ENCODE peak calls at places on chromosomes 6 and 20, in six cellular contexts. X is transverse colon, B is breast epithelium, P is pancreas, Z is mesendoderm, J is DND-41. C is an unnamed sample.

GRCh38 chr6:105401247-105402089 is 1.4 kb downstream of the PREP start:
- DNase-seq in X (no peak), B (no peak), P (no peak), Z (no peak), J (no peak), C (no peak)

GRCh38 chr6:113630365-113630737 is 226.8 kb upstream of the MARCKS start:
- DNase-seq in X (no peak), B (no peak), P (no peak), Z (no peak), J (no peak), C (no peak)

GRCh38 chr20:25059487-25059820 is 1.5 kb upstream of the ACSS1 start:
- DNase-seq in X (no peak), B (no peak), P (no peak), Z (no peak), J (no peak), C (no peak)

GRCh38 chr6:4969609-4970285 is 34.1 kb downstream of the RPP40 start:
- DNase-seq in X (no peak), B (no peak), P (no peak), Z (no peak), J (no peak), C (no peak)

GRCh38 chr20:22578221-22579118 is 5.9 kb downstream of the FOXA2 start:
- DNase-seq in X (peak), B (no peak), P (peak), Z (peak), J (no peak), C (no peak)

GRCh38 chr6:91664327-91664959 is 1077.6 kb upstream of the MAP3K7 start:
- DNase-seq in X (no peak), B (no peak), P (no peak), Z (no peak), J (no peak), C (no peak)

GRCh38 chr6:5132741-5133140 is 47.6 kb downstream of the PPP1R3G start:
- DNase-seq in X (peak), B (no peak), P (peak), Z (peak), J (no peak), C (no peak)

GRCh38 chr6:124962617-124963415 is 579 bp downstream of the RNF217 start:
- DNase-seq in X (peak), B (no peak), P (peak), Z (peak), J (no peak), C (no peak)

GRCh38 chr6:168407842-168408241 is 33.1 kb upstream of the SMOC2 start:
- DNase-seq in X (no peak), B (no peak), P (no peak), Z (no peak), J (no peak), C (no peak)

GRCh38 chr6:36682328-36683144 is 4.0 kb downstream of the CDKN1A start:
- DNase-seq in X (peak), B (peak), P (peak), Z (peak), J (peak), C (peak)

GRCh38 chr6:20438462-20439070 is 36.9 kb downstream of the E2F3 start:
- DNase-seq in X (no peak), B (no peak), P (no peak), Z (no peak), J (no peak), C (no peak)

DNA sequence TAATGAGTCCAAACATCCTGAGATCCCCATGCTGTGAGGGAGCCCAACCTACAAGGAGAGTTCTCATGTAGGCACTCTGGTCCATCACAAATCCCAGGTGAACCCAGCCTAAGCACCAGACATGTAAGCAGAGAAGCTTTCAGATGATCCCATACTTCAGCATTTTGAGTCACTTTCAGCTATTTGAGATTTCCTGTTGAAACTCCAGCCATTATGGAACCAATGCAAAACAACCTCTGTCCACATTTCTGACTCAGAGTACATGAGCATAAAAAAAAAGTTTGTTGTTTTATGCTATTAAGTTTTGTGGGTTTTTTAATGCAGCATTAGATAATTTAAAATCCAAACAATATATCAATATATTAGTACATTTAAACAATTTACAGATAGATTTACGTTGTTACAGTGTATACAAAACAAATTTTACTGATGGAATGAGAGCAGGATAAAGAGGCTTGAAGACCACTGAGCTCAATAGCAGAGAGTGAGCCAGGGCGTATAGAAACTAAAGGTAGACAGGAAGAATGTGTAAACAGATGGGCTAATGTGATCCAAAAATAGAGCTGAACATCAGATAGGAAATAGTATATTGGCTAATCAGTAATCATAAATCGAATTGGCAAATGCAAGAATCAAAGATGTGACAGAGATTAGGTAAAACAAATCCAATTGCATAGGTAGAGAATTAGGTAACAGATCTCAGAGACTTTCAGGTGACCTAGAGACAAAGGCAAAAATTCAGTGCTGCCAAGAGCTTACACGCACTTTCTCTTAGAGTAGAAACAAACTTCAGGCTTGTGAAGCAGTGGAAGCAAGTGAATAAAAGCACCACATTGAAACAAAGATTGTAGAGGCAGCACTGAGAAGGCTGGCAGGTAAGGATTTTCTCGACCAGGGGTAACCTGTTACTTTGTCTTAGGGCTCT is 36.2 kb upstream of the PLCB1 start:
- DNase-seq in X (no peak), B (no peak), P (no peak), Z (no peak), J (no peak), C (no peak)
- H3K27ac ChIP-seq in X (no peak), B (no peak), P (no peak), Z (no peak), J (no peak), C (no peak)

GRCh38 chr20:51484141-51484815 is 58.2 kb downstream of the NFATC2 start:
- DNase-seq in X (no peak), B (no peak), P (no peak), Z (no peak), J (no peak), C (no peak)

GRCh38 chr20:51487076-51487475 is 55.4 kb downstream of the NFATC2 start:
- DNase-seq in X (no peak), B (no peak), P (no peak), Z (no peak), J (no peak), C (no peak)

GRCh38 chr20:51487525-51488279 is 54.8 kb downstream of the NFATC2 start:
- DNase-seq in X (no peak), B (no peak), P (no peak), Z (no peak), J (no peak), C (no peak)

GRCh38 chr20:51488331-51488730 is 54.2 kb downstream of the NFATC2 start:
- DNase-seq in X (no peak), B (no peak), P (no peak), Z (no peak), J (no peak), C (no peak)

GRCh38 chr20:51486197-51487005 is 56.1 kb downstream of the NFATC2 start:
- DNase-seq in X (no peak), B (no peak), P (no peak), Z (no peak), J (no peak), C (no peak)
- H3K4me3 ChIP-seq in X (no peak), B (no peak), P (no peak), Z (no peak), J (no peak), C (no peak)

GRCh38 chr6:117169060-117169635 is 96.2 kb upstream of the VGLL2 start:
- DNase-seq in X (no peak), B (no peak), P (no peak), Z (no peak), J (no peak), C (no peak)

GRCh38 chr6:117169781-117170281 is 95.5 kb upstream of the VGLL2 start:
- DNase-seq in X (no peak), B (no peak), P (no peak), Z (no peak), J (no peak), C (no peak)

DNA sequence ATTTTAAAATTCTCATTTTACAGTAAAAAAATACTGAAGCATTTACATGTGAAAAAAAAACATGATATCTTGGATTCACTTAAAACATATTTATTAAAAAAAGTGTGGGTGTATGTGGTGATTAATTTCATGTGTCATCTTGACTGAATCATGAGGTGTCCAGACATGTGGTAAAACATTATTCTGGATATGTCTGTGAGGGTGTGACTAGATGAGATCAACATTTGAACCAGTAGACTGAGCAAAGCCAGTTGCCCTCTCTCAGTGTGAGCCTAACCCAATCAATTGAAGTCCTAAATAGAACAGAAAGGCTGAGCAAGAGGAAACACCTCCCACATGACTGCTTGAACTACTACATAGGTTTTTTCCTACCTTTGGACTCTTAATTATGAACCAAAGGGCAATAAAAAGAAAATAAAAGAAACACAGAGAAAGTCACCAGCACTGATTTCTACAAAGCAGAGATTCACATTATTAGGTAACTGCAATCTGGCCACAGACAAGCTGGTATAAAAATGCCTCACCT is 90.5 kb upstream of the VGLL2 start:
- DNase-seq in X (no peak), B (no peak), P (no peak), Z (no peak), J (no peak), C (no peak)
- H3K27ac ChIP-seq in X (no peak), B (no peak), P (no peak), Z (no peak), J (no peak), C (no peak)

GRCh38 chr6:24777227-24777626 is 2.5 kb downstream of the GMNN start:
- DNase-seq in X (no peak), B (no peak), P (no peak), Z (no peak), J (no peak), C (no peak)

GRCh38 chr6:24778878-24779277 is 4.1 kb downstream of the GMNN start:
- DNase-seq in X (no peak), B (no peak), P (no peak), Z (no peak), J (no peak), C (no peak)

GRCh38 chr6:24780206-24780605 is 5.5 kb downstream of the GMNN start:
- DNase-seq in X (no peak), B (no peak), P (no peak), Z (no peak), J (no peak), C (no peak)

GRCh38 chr6:24779416-24779815 is 4.7 kb downstream of the GMNN start:
- DNase-seq in X (no peak), B (no peak), P (no peak), Z (no peak), J (no peak), C (no peak)

DNA sequence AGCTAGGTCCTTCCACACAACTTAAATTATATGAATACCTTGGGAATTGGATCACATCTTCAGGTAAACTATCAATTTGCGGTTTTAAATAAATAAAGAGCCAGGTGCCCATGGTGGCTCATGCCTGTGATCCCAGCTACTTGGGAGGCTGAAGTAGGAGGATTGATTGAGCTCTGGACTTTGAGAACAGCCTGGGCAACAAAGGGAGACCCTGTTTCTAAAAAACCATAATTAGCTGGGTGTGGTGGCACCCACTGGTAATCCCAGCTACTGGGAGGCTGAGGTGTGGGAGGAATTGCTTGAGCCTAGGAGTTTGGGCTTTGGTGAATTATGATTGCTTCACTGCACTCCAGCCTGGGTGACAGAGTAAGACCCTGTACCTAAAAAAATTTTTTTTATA is 3.4 kb downstream of the GMNN start:
- DNase-seq in X (no peak), B (no peak), P (no peak), Z (no peak), J (no peak), C (no peak)
- H3K4me3 ChIP-seq in X (no peak), B (no peak), P (peak), Z (no peak), J (peak), C (no peak)

DNA sequence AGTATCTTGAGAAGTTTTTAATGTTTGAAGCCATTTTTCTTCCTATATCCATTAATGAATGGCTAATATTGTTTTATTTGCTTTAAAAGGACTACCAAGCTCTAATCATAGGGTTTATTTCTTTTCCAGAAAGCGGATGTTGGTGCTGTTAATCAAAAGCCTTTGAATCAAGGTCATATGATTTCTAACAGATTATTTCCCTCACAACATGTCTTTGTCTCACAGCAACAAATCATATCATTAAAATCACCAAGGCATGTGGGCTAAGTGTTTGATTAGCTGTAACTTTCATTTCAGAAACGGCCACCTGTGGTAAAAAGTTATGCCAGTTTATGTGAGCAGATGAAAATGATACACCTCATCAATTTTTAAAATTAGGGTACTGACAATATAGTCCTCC is 21.7 kb downstream of the TRAF3IP2 start:
- DNase-seq in X (no peak), B (no peak), P (no peak), Z (no peak), J (no peak), C (no peak)
- H3K27ac ChIP-seq in X (peak), B (peak), P (no peak), Z (no peak), J (no peak), C (no peak)

GRCh38 chr20:32037929-32038328 is 14.1 kb upstream of the HCK start:
- DNase-seq in X (no peak), B (no peak), P (no peak), Z (no peak), J (no peak), C (no peak)
- H3K4me3 ChIP-seq in X (no peak), B (no peak), P (no peak), Z (no peak), J (no peak), C (no peak)

GRCh38 chr6:52877168-52877567 is 32.3 kb downstream of the GSTA3 start:
- DNase-seq in X (no peak), B (no peak), P (no peak), Z (no peak), J (no peak), C (no peak)

GRCh38 chr6:52881662-52881995 is 27.9 kb downstream of the GSTA3 start:
- DNase-seq in X (no peak), B (no peak), P (no peak), Z (no peak), J (no peak), C (no peak)

GRCh38 chr6:52881996-52882841 is 27.3 kb downstream of the GSTA3 start:
- DNase-seq in X (peak), B (peak), P (peak), Z (peak), J (peak), C (peak)

GRCh38 chr6:52876056-52876787 is 33.3 kb downstream of the GSTA3 start:
- DNase-seq in X (no peak), B (no peak), P (no peak), Z (no peak), J (no peak), C (no peak)

DNA sequence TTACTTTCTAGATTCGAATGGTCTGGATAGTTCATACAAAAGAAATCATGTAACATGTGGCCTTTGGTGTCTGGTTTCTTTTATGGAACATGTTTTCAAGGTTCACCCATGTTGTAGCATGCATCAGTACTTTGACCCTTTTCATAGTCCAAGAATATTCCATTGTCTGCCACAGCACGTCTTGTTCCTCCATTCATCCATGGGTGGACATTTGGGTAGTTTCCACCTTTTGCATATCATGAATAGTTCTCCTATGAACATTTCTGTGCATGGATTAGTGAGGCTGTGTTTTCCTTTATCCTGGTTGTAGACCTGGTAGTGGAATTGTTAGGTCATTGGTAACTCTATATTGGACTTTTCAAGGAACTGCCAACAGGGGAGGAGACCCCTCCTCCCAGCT is 31.7 kb downstream of the GSTA3 start:
- DNase-seq in X (no peak), B (no peak), P (no peak), Z (no peak), J (no peak), C (no peak)
- H3K27ac ChIP-seq in X (no peak), B (no peak), P (no peak), Z (no peak), J (no peak), C (no peak)

GRCh38 chr6:38155144-38155543 is 335.6 kb downstream of the ZFAND3 start:
- DNase-seq in X (no peak), B (peak), P (no peak), Z (no peak), J (no peak), C (no peak)

GRCh38 chr6:38154731-38155130 is 335.2 kb downstream of the ZFAND3 start:
- DNase-seq in X (no peak), B (peak), P (no peak), Z (no peak), J (no peak), C (no peak)

GRCh38 chr6:38156818-38157565 is 337.5 kb downstream of the ZFAND3 start:
- DNase-seq in X (no peak), B (no peak), P (no peak), Z (no peak), J (no peak), C (no peak)

GRCh38 chr6:38153946-38154345 is 334.4 kb downstream of the ZFAND3 start:
- DNase-seq in X (no peak), B (peak), P (no peak), Z (no peak), J (no peak), C (no peak)

GRCh38 chr6:38155576-38156204 is 336.2 kb downstream of the ZFAND3 start:
- DNase-seq in X (no peak), B (no peak), P (no peak), Z (no peak), J (no peak), C (no peak)
- H3K4me3 ChIP-seq in X (no peak), B (no peak), P (no peak), Z (no peak), J (no peak), C (no peak)

C was measured in naive thymus-derived CD4-positive, alpha-beta T cell.